ENCODE peak calls at places on chromosome 19, in ten cellular contexts. L is neural crest cell; A is stimulated activated CD4-positive, alpha-beta T cell treated with anti-CD3 and anti-CD28 coated beads, TNF-alpha, amount 100 ng/mL, for 1 hour; W is activated CD4-positive, alpha-beta T cell treated with anti-CD3 and anti-CD28 coated beads for 36 hours; G is NCI-H187; X is stimulated activated CD8-positive, alpha-beta memory T cell treated with anti-CD3 and anti-CD28 coated beads, Interleukin-7, amount 100 ng/mL, for 1 hour; N is tibial artery; T is gastrocnemius medialis; P is activated CD8-positive, alpha-beta T cell treated with anti-CD3 and anti-CD28 coated beads, Interleukin-2, amount 10 ng/mL, durations not matched to agents 7 days and 5 days; I is brain pericyte. J is an unnamed sample.

GRCh38 chr19:38879400-38879751 is 1.3 kb upstream of the RINL start:
- DNase-seq in A (no peak), P (no peak), X (no peak), T (no peak), G (no peak), W (no peak), N (no peak), L (no peak), I (no peak), J (no peak)

GRCh38 chr19:32886241-32886640 is 16.7 kb upstream of the SLC7A9 start:
- DNase-seq in G (no peak), I (no peak), X (no peak), L (no peak), W (no peak), N (no peak), A (no peak), P (no peak), T (no peak), J (no peak)

GRCh38 chr19:45455707-45456499 is 11.9 kb upstream of the FOSB start:
- DNase-seq in I (peak; percentile 91), A (no peak), W (peak; percentile 84), X (no peak), P (peak; percentile 58), L (no peak), G (no peak), N (peak; percentile 98), T (peak; percentile 97), J (peak; percentile 100)

GRCh38 chr19:33879818-33880575 is 83.3 kb downstream of the KCTD15 start:
- DNase-seq in W (no peak), L (peak; percentile 29), N (no peak), T (no peak), A (no peak), X (no peak), I (no peak), P (no peak), G (no peak), J (peak; percentile 67)

GRCh38 chr19:10549733-10550132 is 6.0 kb downstream of the ATG4D start:
- DNase-seq in P (no peak), I (no peak), N (no peak), T (no peak), G (no peak), X (no peak), W (no peak), L (no peak), A (no peak), J (no peak)

GRCh38 chr19:17348700-17349099 is 11.3 kb downstream of the GTPBP3 start:
- DNase-seq in X (no peak), G (no peak), P (no peak), W (no peak), A (no peak), T (no peak), L (no peak), N (peak; percentile 82), I (peak; percentile 46), J (peak; percentile 95)

GRCh38 chr19:50798116-50798942 is 8.1 kb downstream of the ACP4 start:
- DNase-seq in X (no peak), L (no peak), N (no peak), I (no peak), T (no peak), W (no peak), A (no peak), G (no peak), P (no peak), J (no peak)

GRCh38 chr19:1382250-1382649 is 1.5 kb upstream of the NDUFS7 start:
- DNase-seq in X (no peak), N (no peak), T (no peak), L (no peak), A (no peak), P (no peak), W (no peak), I (no peak), G (no peak), J (no peak)

GRCh38 chr19:53977429-53977990 is 13.9 kb upstream of the CACNG6 start:
- DNase-seq in N (peak; percentile 78), G (peak; percentile 33), T (peak; percentile 77), W (peak; percentile 79), P (peak; percentile 71), X (peak; percentile 43), L (peak; percentile 64), A (no peak), I (no peak), J (peak; percentile 91)

GRCh38 chr19:13428352-13428751 is 77.9 kb downstream of the CACNA1A start:
- DNase-seq in G (no peak), A (no peak), X (no peak), P (peak; percentile 23), W (peak; percentile 43), I (no peak), L (peak; percentile 12), N (no peak), T (no peak), J (no peak)

GRCh38 chr19:18436651-18437478 is 1.1 kb downstream of the ISYNA1 start:
- DNase-seq in P (peak; percentile 91), T (peak; percentile 43), X (peak; percentile 58), N (peak; percentile 90), A (peak; percentile 48), G (no peak), W (peak; percentile 80), L (peak; percentile 69), I (no peak), J (peak; percentile 97)

GRCh38 chr19:44303976-44304568 is 753 bp downstream of the ZNF235 start:
- DNase-seq in L (no peak), N (no peak), X (no peak), W (peak; percentile 6), I (no peak), T (no peak), P (no peak), G (no peak), A (no peak), J (peak; percentile 73)

GRCh38 chr19:44640518-44640917 is 3.2 kb upstream of the PVR start:
- DNase-seq in L (no peak), P (no peak), G (no peak), W (no peak), I (no peak), A (no peak), T (peak; percentile 39), X (no peak), N (no peak), J (no peak)

GRCh38 chr19:34337747-34338146 is 27.2 kb upstream of the GPI start:
- DNase-seq in I (no peak), W (no peak), X (no peak), L (no peak), N (no peak), T (no peak), A (no peak), G (no peak), P (no peak), J (no peak)

GRCh38 chr19:35592226-35592625 is 6.3 kb downstream of the PMIS2 start:
- DNase-seq in I (no peak), A (no peak), N (no peak), W (peak; percentile 49), L (no peak), G (no peak), X (no peak), P (peak; percentile 39), T (no peak), J (no peak)

GRCh38 chr19:5691205-5691929 is 1.3 kb downstream of the RPL36 start:
- DNase-seq in T (peak; percentile 63), P (peak; percentile 48), I (no peak), X (no peak), L (no peak), W (peak; percentile 86), N (no peak), G (no peak), A (no peak), J (no peak)

GRCh38 chr19:11658954-11659353 is 61.7 kb downstream of the ZNF627 start:
- DNase-seq in X (no peak), N (no peak), G (no peak), P (no peak), W (no peak), A (no peak), T (no peak), L (no peak), I (no peak), J (no peak)

GRCh38 chr19:49590971-49591730 is at the start of gene PRR12:
- DNase-seq in T (peak; percentile 38), W (peak; percentile 87), I (no peak), X (no peak), A (peak; percentile 31), P (peak; percentile 76), L (peak; percentile 50), G (peak; percentile 64), N (peak; percentile 83), J (peak; percentile 88)

GRCh38 chr19:19606021-19606420 is 12.5 kb downstream of the PBX4 start:
- DNase-seq in W (peak; percentile 68), G (no peak), P (peak; percentile 59), A (no peak), N (no peak), X (no peak), I (no peak), L (no peak), T (no peak), J (no peak)

GRCh38 chr19:15399635-15400034 is 19.2 kb downstream of the AKAP8L start:
- DNase-seq in I (no peak), G (no peak), X (no peak), A (no peak), P (no peak), N (peak; percentile 51), T (no peak), L (no peak), W (no peak), J (no peak)

GRCh38 chr19:35270381-35270811 is 1.6 kb downstream of the USF2 start:
- DNase-seq in W (no peak), N (no peak), G (no peak), P (no peak), I (no peak), X (no peak), L (no peak), A (no peak), T (no peak), J (no peak)

GRCh38 chr19:48400018-48400742 is 6.7 kb downstream of the GRIN2D start:
- DNase-seq in A (no peak), I (no peak), N (peak; percentile 81), G (peak; percentile 69), P (no peak), L (peak; percentile 51), W (peak; percentile 57), X (no peak), T (peak; percentile 38), J (peak; percentile 90)

GRCh38 chr19:1410136-1410786 is 2.9 kb downstream of the DAZAP1 start:
- DNase-seq in L (no peak), I (no peak), A (no peak), X (no peak), N (no peak), T (peak; percentile 53), P (peak; percentile 31), W (peak; percentile 57), G (no peak), J (no peak)

GRCh38 chr19:47427241-47428176 is 8.2 kb upstream of the MEIS3 start:
- DNase-seq in X (peak; percentile 50), W (peak; percentile 86), G (peak; percentile 22), P (peak; percentile 80), I (no peak), N (no peak), A (no peak), T (peak; percentile 24), L (peak; percentile 88), J (peak; percentile 94)

GRCh38 chr19:16587031-16588023 is 15.1 kb upstream of the SLC35E1 start:
- DNase-seq in A (no peak), X (no peak), L (no peak), P (peak; percentile 78), T (no peak), G (no peak), N (no peak), I (no peak), W (peak; percentile 80), J (peak; percentile 87)

GRCh38 chr19:27774337-27774736 is 1438.6 kb downstream of the UQCRFS1 start:
- DNase-seq in A (no peak), W (peak; percentile 34), G (no peak), I (no peak), T (no peak), P (peak; percentile 24), N (no peak), L (no peak), X (no peak), J (no peak)

J was measured in islet precursor cell.